ENCODE peak calls at places on chromosome 19, in six cellular contexts. A is OCI-LY7, Z is hepatocyte, T is GM23338, F is right lobe of liver, U is cardiac fibroblast. C is an unnamed sample.
A peak's percentile ranks its signal among the peaks of the same experiment; 100 is the strongest.

GRCh38 chr19:36528921-36529518 is 949 bp upstream of the ZNF260 start:
- DNase-seq in A (peak; percentile 39), Z (peak; percentile 39), T (peak; percentile 58), F (no peak), U (no peak), C (no peak)

GRCh38 chr19:10333758-10334339 is 520 bp upstream of the RAVER1 start:
- DNase-seq in A (no peak), Z (peak; percentile 38), T (no peak), F (no peak), U (no peak), C (no peak)

GRCh38 chr19:38687837-38688378 is 40.5 kb downstream of the ACTN4 start:
- DNase-seq in A (no peak), Z (no peak), T (no peak), F (no peak), U (no peak), C (no peak)

GRCh38 chr19:32012206-32012605 is 333.2 kb upstream of the ZNF507 start:
- DNase-seq in A (no peak), Z (no peak), T (no peak), F (no peak), U (no peak), C (no peak)

GRCh38 chr19:48798937-48799336 is 11.9 kb downstream of the BCAT2 start:
- DNase-seq in A (no peak), Z (no peak), T (peak; percentile 77), F (no peak), U (no peak), C (peak; percentile 24)

GRCh38 chr19:17538684-17539287 is 16.7 kb upstream of the COLGALT1 start:
- DNase-seq in A (peak; percentile 61), Z (no peak), T (peak; percentile 36), F (no peak), U (no peak), C (no peak)

GRCh38 chr19:47129579-47129978 is 1.1 kb upstream of the SAE1 start:
- DNase-seq in A (no peak), Z (no peak), T (no peak), F (no peak), U (no peak), C (no peak)

GRCh38 chr19:34041922-34042521 is 130.3 kb upstream of the LSM14A start:
- DNase-seq in A (peak; percentile 62), Z (peak; percentile 60), T (peak; percentile 88), F (peak; percentile 73), U (peak; percentile 38), C (no peak)

GRCh38 chr19:16345457-16345856 is 20.8 kb downstream of the KLF2 start:
- DNase-seq in A (no peak), Z (no peak), T (no peak), F (no peak), U (no peak), C (no peak)

GRCh38 chr19:31992750-31993149 is 352.7 kb upstream of the ZNF507 start:
- DNase-seq in A (no peak), Z (no peak), T (no peak), F (no peak), U (no peak), C (no peak)

GRCh38 chr19:11390359-11390758 is 6.2 kb upstream of the EPOR start:
- DNase-seq in A (no peak), Z (no peak), T (peak; percentile 18), F (no peak), U (no peak), C (no peak)

GRCh38 chr19:18634612-18635290 is 2.1 kb upstream of the KLHL26 start:
- DNase-seq in A (no peak), Z (no peak), T (no peak), F (no peak), U (peak; percentile 37), C (peak; percentile 65)

GRCh38 chr19:16849168-16849567 is 20.0 kb downstream of the SIN3B start:
- DNase-seq in A (no peak), Z (no peak), T (no peak), F (no peak), U (no peak), C (peak; percentile 73)

GRCh38 chr19:49150106-49150943 is 4.9 kb downstream of the HRC start:
- DNase-seq in A (peak; percentile 90), Z (peak; percentile 93), T (peak; percentile 95), F (peak; percentile 95), U (peak; percentile 82), C (peak; percentile 70)

GRCh38 chr19:17001603-17002183 is 24.9 kb downstream of the CPAMD8 start:
- DNase-seq in A (no peak), Z (no peak), T (peak; percentile 66), F (no peak), U (no peak), C (no peak)

GRCh38 chr19:51712461-51713081 is 11.2 kb downstream of the HAS1 start:
- DNase-seq in A (peak; percentile 77), Z (peak; percentile 57), T (peak; percentile 87), F (peak; percentile 8), U (peak; percentile 67), C (peak; percentile 80)

GRCh38 chr19:47619763-47620162 is 10.8 kb downstream of the BICRA start:
- DNase-seq in A (no peak), Z (peak; percentile 46), T (peak; percentile 87), F (peak; percentile 77), U (no peak), C (no peak)

GRCh38 chr19:1610579-1610978 is 5.3 kb upstream of the UQCR11 start:
- DNase-seq in A (no peak), Z (no peak), T (no peak), F (no peak), U (no peak), C (no peak)

GRCh38 chr19:16628984-16629691 is 1.1 kb upstream of the MED26 start:
- DNase-seq in A (peak; percentile 84), Z (peak; percentile 70), T (peak; percentile 71), F (no peak), U (peak; percentile 68), C (peak; percentile 11)

GRCh38 chr19:41997121-41997850 is 3.3 kb upstream of the ATP1A3 start:
- DNase-seq in A (peak; percentile 31), Z (peak; percentile 82), T (peak; percentile 88), F (no peak), U (peak; percentile 35), C (peak; percentile 54)

GRCh38 chr19:49588370-49589122 is 2.4 kb upstream of the PRR12 start:
- DNase-seq in A (no peak), Z (no peak), T (no peak), F (no peak), U (no peak), C (no peak)

GRCh38 chr19:44846455-44847143 is 502 bp downstream of the NECTIN2 start:
- DNase-seq in A (no peak), Z (peak; percentile 71), T (peak; percentile 98), F (peak; percentile 67), U (peak; percentile 48), C (peak; percentile 12)

GRCh38 chr19:10761443-10762242 is 43.8 kb downstream of the DNM2 start:
- DNase-seq in A (no peak), Z (no peak), T (peak; percentile 70), F (no peak), U (no peak), C (no peak)

GRCh38 chr19:45424191-45425058 is 708 bp upstream of the ERCC1 start:
- DNase-seq in A (peak; percentile 52), Z (peak; percentile 87), T (peak; percentile 82), F (peak; percentile 67), U (peak; percentile 91), C (peak; percentile 96)

DNA sequence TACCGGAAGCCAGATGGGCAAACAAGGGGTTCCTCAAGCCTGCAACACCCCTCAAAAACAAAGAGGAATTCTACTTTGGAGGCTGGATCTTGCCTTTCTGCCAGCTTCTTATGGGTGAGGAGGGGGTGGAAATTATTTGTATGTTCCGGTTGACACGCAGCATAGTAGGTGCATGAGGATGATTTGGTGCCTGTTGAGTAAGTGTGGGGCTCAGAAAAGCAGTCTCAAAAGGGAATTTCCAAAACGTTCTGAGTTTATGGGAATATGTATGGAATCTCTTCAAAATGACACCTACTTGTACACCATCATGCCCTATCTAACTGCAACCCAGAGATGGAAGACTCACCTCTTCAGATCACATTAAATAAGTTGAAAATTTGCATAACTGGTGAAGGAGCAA is 3.0 kb upstream of the TECR start:
- DNase-seq in A (no peak), Z (no peak), T (no peak), F (no peak), U (no peak), C (peak; percentile 70)
- H3K4me3 ChIP-seq in A (no peak overlapping the region), Z (no peak overlapping the region), T (no peak overlapping the region), F (no peak overlapping the region), U (no peak overlapping the region), C (peak overlapping the region; percentile 24)

GRCh38 chr19:53659292-53659691 is 27.5 kb downstream of the DPRX start:
- DNase-seq in A (no peak), Z (peak; percentile 88), T (peak; percentile 94), F (no peak), U (peak; percentile 3), C (peak; percentile 25)
- TF ChIP-seq CTCF in A (peak; percentile 34), Z (peak; percentile 69), T (peak; percentile 70), F (no peak), U (peak; percentile 33), C (peak; percentile 18)

GRCh38 chr19:55027472-55028337 is 10.4 kb downstream of the GP6 start:
- DNase-seq in A (no peak), Z (no peak), T (no peak), F (no peak), U (no peak), C (no peak)
- H3K4me3 ChIP-seq in A (no peak overlapping the region), Z (no peak overlapping the region), T (no peak overlapping the region), F (no peak overlapping the region), U (no peak overlapping the region), C (no peak overlapping the region)

GRCh38 chr19:12836529-12836863 is 1.8 kb upstream of the MAST1 start:
- DNase-seq in A (no peak), Z (no peak), T (no peak), F (no peak), U (no peak), C (no peak)

GRCh38 chr19:12840091-12841079 is 2.1 kb downstream of the MAST1 start:
- DNase-seq in A (peak; percentile 90), Z (peak; percentile 79), T (peak; percentile 98), F (no peak), U (peak; percentile 74), C (peak; percentile 96)

GRCh38 chr19:12837225-12837624 is 1.1 kb upstream of the MAST1 start:
- DNase-seq in A (no peak), Z (no peak), T (peak; percentile 24), F (no peak), U (no peak), C (peak; percentile 72)

GRCh38 chr19:12838893-12839656 is 760 bp downstream of the MAST1 start:
- DNase-seq in A (peak; percentile 67), Z (no peak), T (no peak), F (no peak), U (no peak), C (no peak)

GRCh38 chr19:12838182-12838890 is at the start of gene MAST1:
- DNase-seq in A (peak; percentile 81), Z (peak; percentile 83), T (peak; percentile 80), F (no peak), U (peak; percentile 29), C (peak; percentile 56)
- TF ChIP-seq CTCF in A (peak; percentile 68), Z (peak; percentile 39), T (peak; percentile 34), F (peak; percentile 34), U (no peak), C (peak; percentile 10)

GRCh38 chr19:54255105-54255775 is 1.8 kb downstream of the LILRB5 start:
- DNase-seq in A (no peak), Z (no peak), T (no peak), F (no peak), U (no peak), C (no peak)
- H3K4me3 ChIP-seq in A (no peak overlapping the region), Z (no peak overlapping the region), T (no peak overlapping the region), F (peak overlapping the region; percentile 26), U (no peak overlapping the region), C (no peak overlapping the region)